ENCODE peak calls at places on chromosome 4, in seven cellular contexts. One of them, this sample, is unnamed.

GRCh38 chr4:123415977-123416376 is 19.4 kb downstream of the SPRY1 start:
- DNase-seq in SK-N-SH: no peak
- DNase-seq in heart right ventricle: no peak
- DNase-seq in upper lobe of right lung: no peak
- DNase-seq in ovary: no peak
- DNase-seq in left lung: no peak
- DNase-seq in cardiac fibroblast: peak
- DNase-seq in this sample: peak

GRCh38 chr4:152323221-152323620 is 212.7 kb downstream of the FBXW7 start:
- DNase-seq in upper lobe of right lung: no peak
- DNase-seq in left lung: no peak
- DNase-seq in ovary: no peak
- DNase-seq in cardiac fibroblast: no peak
- DNase-seq in SK-N-SH: no peak
- DNase-seq in heart right ventricle: no peak
- DNase-seq in this sample: no peak

GRCh38 chr4:146224331-146224966 is 10.1 kb downstream of the REELD1 start:
- DNase-seq in upper lobe of right lung: no peak
- DNase-seq in cardiac fibroblast: peak
- DNase-seq in left lung: no peak
- DNase-seq in heart right ventricle: no peak
- DNase-seq in SK-N-SH: no peak
- DNase-seq in ovary: no peak
- DNase-seq in this sample: peak

GRCh38 chr4:38943355-38943754 is 75.7 kb downstream of the FAM114A1 start:
- DNase-seq in cardiac fibroblast: peak
- DNase-seq in ovary: peak
- DNase-seq in heart right ventricle: peak
- DNase-seq in SK-N-SH: peak
- DNase-seq in left lung: no peak
- DNase-seq in upper lobe of right lung: no peak
- DNase-seq in this sample: peak

GRCh38 chr4:146834263-146835034 is 111.2 kb downstream of the TTC29 start:
- DNase-seq in left lung: no peak
- DNase-seq in heart right ventricle: no peak
- DNase-seq in ovary: no peak
- DNase-seq in SK-N-SH: peak
- DNase-seq in upper lobe of right lung: no peak
- DNase-seq in cardiac fibroblast: no peak
- DNase-seq in this sample: no peak

GRCh38 chr4:53192496-53192895 is 173.4 kb downstream of the SCFD2 start:
- DNase-seq in upper lobe of right lung: no peak
- DNase-seq in left lung: no peak
- DNase-seq in heart right ventricle: no peak
- DNase-seq in SK-N-SH: no peak
- DNase-seq in cardiac fibroblast: no peak
- DNase-seq in ovary: no peak
- DNase-seq in this sample: peak

GRCh38 chr4:3268395-3269104 is 19.6 kb downstream of the MSANTD1 start:
- DNase-seq in SK-N-SH: peak
- DNase-seq in cardiac fibroblast: no peak
- DNase-seq in left lung: peak
- DNase-seq in ovary: no peak
- DNase-seq in upper lobe of right lung: no peak
- DNase-seq in heart right ventricle: no peak
- DNase-seq in this sample: no peak

GRCh38 chr4:101345596-101346311 is 1.6 kb downstream of the PPP3CA start:
- DNase-seq in ovary: peak
- DNase-seq in left lung: peak
- DNase-seq in upper lobe of right lung: peak
- DNase-seq in SK-N-SH: peak
- DNase-seq in cardiac fibroblast: peak
- DNase-seq in heart right ventricle: peak
- DNase-seq in this sample: peak

GRCh38 chr4:154030747-154031146 is 241.9 kb upstream of the SFRP2 start:
- DNase-seq in upper lobe of right lung: no peak
- DNase-seq in heart right ventricle: no peak
- DNase-seq in ovary: no peak
- DNase-seq in left lung: no peak
- DNase-seq in cardiac fibroblast: no peak
- DNase-seq in SK-N-SH: no peak
- DNase-seq in this sample: no peak

GRCh38 chr4:74549936-74550335 is 105.0 kb downstream of the AREG start:
- DNase-seq in heart right ventricle: no peak
- DNase-seq in SK-N-SH: no peak
- DNase-seq in upper lobe of right lung: no peak
- DNase-seq in cardiac fibroblast: no peak
- DNase-seq in ovary: no peak
- DNase-seq in left lung: no peak
- DNase-seq in this sample: no peak

GRCh38 chr4:102585329-102585728 is 84.2 kb downstream of the NFKB1 start:
- DNase-seq in cardiac fibroblast: no peak
- DNase-seq in upper lobe of right lung: no peak
- DNase-seq in SK-N-SH: no peak
- DNase-seq in left lung: no peak
- DNase-seq in heart right ventricle: no peak
- DNase-seq in ovary: no peak
- DNase-seq in this sample: no peak

GRCh38 chr4:184097240-184097619 is 120.4 kb downstream of the ENPP6 start:
- DNase-seq in upper lobe of right lung: peak
- DNase-seq in cardiac fibroblast: peak
- DNase-seq in ovary: peak
- DNase-seq in SK-N-SH: no peak
- DNase-seq in left lung: peak
- DNase-seq in heart right ventricle: peak
- DNase-seq in this sample: no peak
- H3K4me3 ChIP-seq in upper lobe of right lung: peak
- H3K4me3 ChIP-seq in cardiac fibroblast: no peak
- H3K4me3 ChIP-seq in ovary: peak
- H3K4me3 ChIP-seq in SK-N-SH: no peak
- H3K4me3 ChIP-seq in left lung: peak
- H3K4me3 ChIP-seq in heart right ventricle: peak
- H3K4me3 ChIP-seq in this sample: peak

GRCh38 chr4:95142877-95143412 is 385.2 kb downstream of the BMPR1B start:
- DNase-seq in cardiac fibroblast: no peak
- DNase-seq in SK-N-SH: no peak
- DNase-seq in heart right ventricle: no peak
- DNase-seq in ovary: no peak
- DNase-seq in left lung: peak
- DNase-seq in upper lobe of right lung: no peak
- DNase-seq in this sample: no peak
- TF ChIP-seq CTCF in cardiac fibroblast: no peak
- TF ChIP-seq CTCF in SK-N-SH: no peak
- TF ChIP-seq CTCF in heart right ventricle: no peak
- TF ChIP-seq CTCF in ovary: no peak
- TF ChIP-seq CTCF in left lung: no peak
- TF ChIP-seq CTCF in upper lobe of right lung: no peak
- TF ChIP-seq CTCF in this sample: no peak

GRCh38 chr4:103718993-103719319 is 829 bp downstream of the TACR3 start:
- DNase-seq in ovary: no peak
- DNase-seq in cardiac fibroblast: no peak
- DNase-seq in left lung: no peak
- DNase-seq in SK-N-SH: no peak
- DNase-seq in upper lobe of right lung: no peak
- DNase-seq in heart right ventricle: no peak
- DNase-seq in this sample: no peak
- H3K4me3 ChIP-seq in ovary: no peak
- H3K4me3 ChIP-seq in cardiac fibroblast: no peak
- H3K4me3 ChIP-seq in left lung: no peak
- H3K4me3 ChIP-seq in SK-N-SH: no peak
- H3K4me3 ChIP-seq in upper lobe of right lung: no peak
- H3K4me3 ChIP-seq in heart right ventricle: no peak
- H3K4me3 ChIP-seq in this sample: no peak

DNA sequence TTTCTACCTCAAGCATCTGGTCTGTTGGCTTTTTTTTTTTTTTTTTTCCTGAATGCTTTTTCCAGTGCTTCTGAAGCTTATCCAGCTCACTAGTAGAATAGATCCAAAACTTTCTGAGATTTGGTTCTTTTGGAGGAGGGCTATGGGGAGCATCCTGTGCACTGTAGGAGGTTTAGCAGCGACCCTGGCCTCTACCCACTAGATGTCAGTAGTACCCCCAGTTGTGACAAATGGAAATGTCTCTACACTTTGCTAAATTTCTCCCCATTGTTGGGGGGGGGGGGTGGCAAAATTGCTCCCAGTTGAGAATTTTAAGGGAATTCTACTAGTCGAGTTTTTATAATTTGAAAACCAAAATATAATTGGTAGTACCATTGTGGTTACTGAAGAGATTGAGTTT is 23.0 kb upstream of the PPA2 start:
- DNase-seq in upper lobe of right lung: no peak
- DNase-seq in left lung: no peak
- DNase-seq in cardiac fibroblast: no peak
- DNase-seq in ovary: no peak
- DNase-seq in SK-N-SH: no peak
- DNase-seq in heart right ventricle: no peak
- DNase-seq in this sample: no peak
- TF ChIP-seq CTCF in upper lobe of right lung: peak
- TF ChIP-seq CTCF in left lung: no peak
- TF ChIP-seq CTCF in cardiac fibroblast: peak
- TF ChIP-seq CTCF in ovary: no peak
- TF ChIP-seq CTCF in SK-N-SH: peak
- TF ChIP-seq CTCF in heart right ventricle: no peak
- TF ChIP-seq CTCF in this sample: no peak

DNA sequence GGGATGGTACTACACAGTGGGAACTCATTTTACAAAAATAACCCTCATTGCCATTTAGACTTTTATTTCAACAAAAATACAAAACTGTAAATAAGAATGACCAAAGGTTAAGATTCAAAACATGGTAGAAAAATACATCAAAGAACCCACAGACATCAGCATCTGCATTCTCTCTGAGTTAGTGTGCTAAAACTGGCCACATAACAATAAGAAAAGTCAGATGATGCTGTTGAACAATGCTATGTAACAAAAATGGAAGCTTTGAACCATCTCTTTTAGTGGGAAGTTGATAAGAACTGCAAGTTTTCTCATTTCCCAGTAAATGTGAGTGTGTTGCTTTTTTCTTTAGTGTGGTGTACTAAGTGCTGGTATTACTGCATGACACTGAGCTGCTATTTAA is 888.4 kb upstream of the EPHA5 start:
- DNase-seq in upper lobe of right lung: no peak
- DNase-seq in ovary: no peak
- DNase-seq in left lung: no peak
- DNase-seq in SK-N-SH: no peak
- DNase-seq in cardiac fibroblast: peak
- DNase-seq in heart right ventricle: no peak
- DNase-seq in this sample: peak
- H3K4me3 ChIP-seq in upper lobe of right lung: no peak
- H3K4me3 ChIP-seq in ovary: no peak
- H3K4me3 ChIP-seq in left lung: no peak
- H3K4me3 ChIP-seq in SK-N-SH: no peak
- H3K4me3 ChIP-seq in cardiac fibroblast: no peak
- H3K4me3 ChIP-seq in heart right ventricle: no peak
- H3K4me3 ChIP-seq in this sample: no peak

DNA sequence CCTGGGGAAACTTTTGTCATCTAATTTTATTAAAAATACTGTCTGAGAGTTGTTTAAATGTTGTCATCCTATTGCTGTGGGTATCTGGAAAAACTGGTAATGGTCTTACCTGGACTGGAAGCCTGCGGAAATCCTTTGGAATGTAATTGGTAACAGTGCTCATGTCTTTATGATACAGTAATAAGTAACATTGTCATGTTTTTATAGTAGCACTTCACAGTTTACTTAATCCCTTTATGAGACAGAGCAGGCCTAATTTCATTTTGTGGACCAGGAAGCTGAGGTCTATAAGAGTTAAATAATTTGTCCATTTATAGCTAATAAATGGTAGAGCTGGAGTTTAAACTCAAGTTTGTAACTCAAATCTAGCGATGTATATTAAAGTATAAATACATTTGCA is 88.3 kb downstream of the TRAPPC11 start:
- DNase-seq in left lung: no peak
- DNase-seq in upper lobe of right lung: no peak
- DNase-seq in cardiac fibroblast: no peak
- DNase-seq in heart right ventricle: no peak
- DNase-seq in SK-N-SH: no peak
- DNase-seq in ovary: no peak
- DNase-seq in this sample: no peak
- TF ChIP-seq CTCF in left lung: no peak
- TF ChIP-seq CTCF in upper lobe of right lung: no peak
- TF ChIP-seq CTCF in cardiac fibroblast: no peak
- TF ChIP-seq CTCF in heart right ventricle: no peak
- TF ChIP-seq CTCF in SK-N-SH: no peak
- TF ChIP-seq CTCF in ovary: no peak
- TF ChIP-seq CTCF in this sample: no peak

GRCh38 chr4:174134361-174134760 is 149.1 kb downstream of the FBXO8 start:
- DNase-seq in cardiac fibroblast: no peak
- DNase-seq in upper lobe of right lung: no peak
- DNase-seq in SK-N-SH: no peak
- DNase-seq in ovary: no peak
- DNase-seq in left lung: no peak
- DNase-seq in heart right ventricle: no peak
- DNase-seq in this sample: peak

GRCh38 chr4:174137698-174138097 is 145.8 kb downstream of the FBXO8 start:
- DNase-seq in SK-N-SH: no peak
- DNase-seq in left lung: no peak
- DNase-seq in heart right ventricle: no peak
- DNase-seq in upper lobe of right lung: no peak
- DNase-seq in ovary: no peak
- DNase-seq in cardiac fibroblast: no peak
- DNase-seq in this sample: no peak

GRCh38 chr4:174136013-174136412 is 147.5 kb downstream of the FBXO8 start:
- DNase-seq in cardiac fibroblast: peak
- DNase-seq in SK-N-SH: peak
- DNase-seq in heart right ventricle: no peak
- DNase-seq in upper lobe of right lung: no peak
- DNase-seq in left lung: no peak
- DNase-seq in ovary: no peak
- DNase-seq in this sample: peak

GRCh38 chr4:174133525-174133924 is 149.9 kb downstream of the FBXO8 start:
- DNase-seq in cardiac fibroblast: no peak
- DNase-seq in ovary: no peak
- DNase-seq in upper lobe of right lung: no peak
- DNase-seq in heart right ventricle: no peak
- DNase-seq in left lung: no peak
- DNase-seq in SK-N-SH: no peak
- DNase-seq in this sample: no peak

GRCh38 chr4:174135530-174135929 is 147.9 kb downstream of the FBXO8 start:
- DNase-seq in cardiac fibroblast: no peak
- DNase-seq in heart right ventricle: no peak
- DNase-seq in ovary: no peak
- DNase-seq in SK-N-SH: no peak
- DNase-seq in upper lobe of right lung: no peak
- DNase-seq in left lung: no peak
- DNase-seq in this sample: no peak
- H3K4me3 ChIP-seq in cardiac fibroblast: no peak
- H3K4me3 ChIP-seq in heart right ventricle: peak
- H3K4me3 ChIP-seq in ovary: peak
- H3K4me3 ChIP-seq in SK-N-SH: peak
- H3K4me3 ChIP-seq in upper lobe of right lung: peak
- H3K4me3 ChIP-seq in left lung: no peak
- H3K4me3 ChIP-seq in this sample: peak

This sample was measured in fibroblast of the aortic adventitia.